ENCODE peak calls at places on chromosomes 16 and 17, in four cellular contexts. One of them, this sample, is unnamed.

GRCh38 chr16:1713331-1713730 is 7.3 kb downstream of the MAPK8IP3 start:
- DNase-seq in NCI-H2081: no peak
- DNase-seq in HEK293T: no peak
- DNase-seq in RPMI8226: no peak
- DNase-seq in this sample: no peak

GRCh38 chr16:28544998-28545397 is 6.2 kb upstream of the NUPR1 start:
- DNase-seq in NCI-H2081: no peak
- DNase-seq in RPMI8226: no peak
- DNase-seq in HEK293T: no peak
- DNase-seq in this sample: no peak

GRCh38 chr17:7136266-7136877 is 21.8 kb upstream of the ASGR2 start:
- DNase-seq in RPMI8226: peak
- DNase-seq in NCI-H2081: peak
- DNase-seq in HEK293T: peak
- DNase-seq in this sample: peak

GRCh38 chr17:82300707-82301270 is 16.6 kb downstream of the CD7 start:
- DNase-seq in HEK293T: peak
- DNase-seq in NCI-H2081: peak
- DNase-seq in RPMI8226: peak
- DNase-seq in this sample: peak

GRCh38 chr16:30041841-30042240 is 10.8 kb upstream of the TLCD3B start:
- DNase-seq in RPMI8226: peak
- DNase-seq in NCI-H2081: no peak
- DNase-seq in HEK293T: no peak
- DNase-seq in this sample: no peak

GRCh38 chr17:39916918-39917317 is 1.5 kb downstream of the GSDMB start:
- DNase-seq in HEK293T: peak
- DNase-seq in RPMI8226: no peak
- DNase-seq in NCI-H2081: no peak
- DNase-seq in this sample: no peak

GRCh38 chr16:70430667-70431536 is 8.0 kb downstream of the ST3GAL2 start:
- DNase-seq in NCI-H2081: no peak
- DNase-seq in HEK293T: no peak
- DNase-seq in RPMI8226: peak
- DNase-seq in this sample: peak

GRCh38 chr17:79808763-79809529 is 12.1 kb upstream of the CBX8 start:
- DNase-seq in RPMI8226: peak
- DNase-seq in HEK293T: no peak
- DNase-seq in NCI-H2081: peak
- DNase-seq in this sample: no peak

GRCh38 chr17:79760197-79760906 is 17.6 kb upstream of the CBX2 start:
- DNase-seq in HEK293T: no peak
- DNase-seq in RPMI8226: peak
- DNase-seq in NCI-H2081: no peak
- DNase-seq in this sample: no peak

This sample was measured in effector CD4-positive, alpha-beta T cell.